ENCODE peak calls at places on chromosomes 13 and 19, in ten cellular contexts. One of them, this sample, is unnamed.

GRCh38 chr13:93559718-93560117 is 333.1 kb downstream of the GPC6 start:
- DNase-seq in naive thymus-derived CD4-positive, alpha-beta T cell: no peak
- DNase-seq in IMR-90: peak
- DNase-seq in RWPE1: peak
- DNase-seq in breast epithelium: no peak
- DNase-seq in hepatocyte: no peak
- DNase-seq in H1: no peak
- DNase-seq in right lobe of liver: no peak
- DNase-seq in GM23248: peak
- DNase-seq in H9: no peak
- DNase-seq in this sample: no peak

GRCh38 chr13:41075034-41075433 is 13.7 kb downstream of the WBP4 start:
- DNase-seq in naive thymus-derived CD4-positive, alpha-beta T cell: peak
- DNase-seq in IMR-90: peak
- DNase-seq in RWPE1: peak
- DNase-seq in breast epithelium: no peak
- DNase-seq in hepatocyte: peak
- DNase-seq in H1: no peak
- DNase-seq in right lobe of liver: no peak
- DNase-seq in GM23248: peak
- DNase-seq in H9: no peak
- DNase-seq in this sample: no peak

GRCh38 chr19:52212572-52213255 is 22.9 kb downstream of the PPP2R1A start:
- DNase-seq in naive thymus-derived CD4-positive, alpha-beta T cell: no peak
- DNase-seq in IMR-90: no peak
- DNase-seq in RWPE1: no peak
- DNase-seq in breast epithelium: no peak
- DNase-seq in hepatocyte: no peak
- DNase-seq in H1: no peak
- DNase-seq in right lobe of liver: no peak
- DNase-seq in GM23248: no peak
- DNase-seq in H9: no peak
- DNase-seq in this sample: no peak

GRCh38 chr13:113646376-113646775 is 11.6 kb downstream of the ATP4B start:
- DNase-seq in naive thymus-derived CD4-positive, alpha-beta T cell: no peak
- DNase-seq in IMR-90: no peak
- DNase-seq in RWPE1: no peak
- DNase-seq in breast epithelium: peak
- DNase-seq in hepatocyte: no peak
- DNase-seq in H1: no peak
- DNase-seq in right lobe of liver: peak
- DNase-seq in GM23248: no peak
- DNase-seq in H9: no peak
- DNase-seq in this sample: no peak

GRCh38 chr19:15010497-15011255 is 31.0 kb upstream of the SLC1A6 start:
- DNase-seq in naive thymus-derived CD4-positive, alpha-beta T cell: no peak
- DNase-seq in IMR-90: no peak
- DNase-seq in RWPE1: no peak
- DNase-seq in breast epithelium: no peak
- DNase-seq in hepatocyte: no peak
- DNase-seq in H1: peak
- DNase-seq in right lobe of liver: no peak
- DNase-seq in GM23248: no peak
- DNase-seq in H9: peak
- DNase-seq in this sample: no peak

GRCh38 chr13:41515491-41516139 is 58.3 kb downstream of the RGCC start:
- DNase-seq in naive thymus-derived CD4-positive, alpha-beta T cell: no peak
- DNase-seq in IMR-90: no peak
- DNase-seq in RWPE1: no peak
- DNase-seq in breast epithelium: no peak
- DNase-seq in hepatocyte: no peak
- DNase-seq in H1: no peak
- DNase-seq in right lobe of liver: no peak
- DNase-seq in GM23248: no peak
- DNase-seq in H9: no peak
- DNase-seq in this sample: no peak

GRCh38 chr13:112997188-112998135 is 28.4 kb downstream of the MCF2L start:
- DNase-seq in naive thymus-derived CD4-positive, alpha-beta T cell: no peak
- DNase-seq in IMR-90: no peak
- DNase-seq in RWPE1: no peak
- DNase-seq in breast epithelium: no peak
- DNase-seq in hepatocyte: no peak
- DNase-seq in H1: no peak
- DNase-seq in right lobe of liver: no peak
- DNase-seq in GM23248: no peak
- DNase-seq in H9: no peak
- DNase-seq in this sample: no peak

GRCh38 chr13:24180743-24181384 is 20.3 kb downstream of the SPATA13 start:
- DNase-seq in naive thymus-derived CD4-positive, alpha-beta T cell: no peak
- DNase-seq in IMR-90: peak
- DNase-seq in RWPE1: no peak
- DNase-seq in breast epithelium: no peak
- DNase-seq in hepatocyte: no peak
- DNase-seq in H1: peak
- DNase-seq in right lobe of liver: no peak
- DNase-seq in GM23248: peak
- DNase-seq in H9: no peak
- DNase-seq in this sample: no peak

GRCh38 chr13:25930655-25931054 is 121.2 kb downstream of the SHISA2 start:
- DNase-seq in naive thymus-derived CD4-positive, alpha-beta T cell: no peak
- DNase-seq in IMR-90: no peak
- DNase-seq in RWPE1: no peak
- DNase-seq in breast epithelium: no peak
- DNase-seq in hepatocyte: no peak
- DNase-seq in H1: no peak
- DNase-seq in right lobe of liver: no peak
- DNase-seq in GM23248: no peak
- DNase-seq in H9: no peak
- DNase-seq in this sample: no peak

GRCh38 chr19:48735031-48735615 is 5.3 kb downstream of the RASIP1 start:
- DNase-seq in naive thymus-derived CD4-positive, alpha-beta T cell: no peak
- DNase-seq in IMR-90: no peak
- DNase-seq in RWPE1: no peak
- DNase-seq in breast epithelium: no peak
- DNase-seq in hepatocyte: peak
- DNase-seq in H1: peak
- DNase-seq in right lobe of liver: no peak
- DNase-seq in GM23248: peak
- DNase-seq in H9: peak
- DNase-seq in this sample: no peak

GRCh38 chr13:41588899-41589298 is 131.5 kb downstream of the RGCC start:
- DNase-seq in naive thymus-derived CD4-positive, alpha-beta T cell: no peak
- DNase-seq in IMR-90: peak
- DNase-seq in RWPE1: peak
- DNase-seq in breast epithelium: no peak
- DNase-seq in hepatocyte: no peak
- DNase-seq in H1: no peak
- DNase-seq in right lobe of liver: no peak
- DNase-seq in GM23248: peak
- DNase-seq in H9: no peak
- DNase-seq in this sample: no peak

GRCh38 chr13:104936304-104936703 is 1599.2 kb downstream of the EFNB2 start:
- DNase-seq in naive thymus-derived CD4-positive, alpha-beta T cell: no peak
- DNase-seq in IMR-90: no peak
- DNase-seq in RWPE1: no peak
- DNase-seq in breast epithelium: no peak
- DNase-seq in hepatocyte: no peak
- DNase-seq in H1: no peak
- DNase-seq in right lobe of liver: no peak
- DNase-seq in GM23248: no peak
- DNase-seq in H9: no peak
- DNase-seq in this sample: no peak

GRCh38 chr19:11556634-11557420 is 2.2 kb downstream of the ELOF1 start:
- DNase-seq in naive thymus-derived CD4-positive, alpha-beta T cell: no peak
- DNase-seq in IMR-90: no peak
- DNase-seq in RWPE1: no peak
- DNase-seq in breast epithelium: no peak
- DNase-seq in hepatocyte: no peak
- DNase-seq in H1: no peak
- DNase-seq in right lobe of liver: no peak
- DNase-seq in GM23248: no peak
- DNase-seq in H9: no peak
- DNase-seq in this sample: no peak

GRCh38 chr13:35714096-35714495 is 237.6 kb upstream of the MAB21L1 start:
- DNase-seq in naive thymus-derived CD4-positive, alpha-beta T cell: no peak
- DNase-seq in IMR-90: no peak
- DNase-seq in RWPE1: no peak
- DNase-seq in breast epithelium: no peak
- DNase-seq in hepatocyte: no peak
- DNase-seq in H1: no peak
- DNase-seq in right lobe of liver: no peak
- DNase-seq in GM23248: no peak
- DNase-seq in H9: no peak
- DNase-seq in this sample: no peak

GRCh38 chr13:42883771-42884170 is 102.4 kb downstream of the FAM216B start:
- DNase-seq in naive thymus-derived CD4-positive, alpha-beta T cell: no peak
- DNase-seq in IMR-90: peak
- DNase-seq in RWPE1: no peak
- DNase-seq in breast epithelium: no peak
- DNase-seq in hepatocyte: peak
- DNase-seq in H1: peak
- DNase-seq in right lobe of liver: no peak
- DNase-seq in GM23248: peak
- DNase-seq in H9: no peak
- DNase-seq in this sample: no peak

GRCh38 chr13:19910336-19911072 is 47.1 kb upstream of the ZMYM5 start:
- DNase-seq in naive thymus-derived CD4-positive, alpha-beta T cell: no peak
- DNase-seq in IMR-90: peak
- DNase-seq in RWPE1: peak
- DNase-seq in breast epithelium: no peak
- DNase-seq in hepatocyte: no peak
- DNase-seq in H1: no peak
- DNase-seq in right lobe of liver: no peak
- DNase-seq in GM23248: peak
- DNase-seq in H9: no peak
- DNase-seq in this sample: no peak

DNA sequence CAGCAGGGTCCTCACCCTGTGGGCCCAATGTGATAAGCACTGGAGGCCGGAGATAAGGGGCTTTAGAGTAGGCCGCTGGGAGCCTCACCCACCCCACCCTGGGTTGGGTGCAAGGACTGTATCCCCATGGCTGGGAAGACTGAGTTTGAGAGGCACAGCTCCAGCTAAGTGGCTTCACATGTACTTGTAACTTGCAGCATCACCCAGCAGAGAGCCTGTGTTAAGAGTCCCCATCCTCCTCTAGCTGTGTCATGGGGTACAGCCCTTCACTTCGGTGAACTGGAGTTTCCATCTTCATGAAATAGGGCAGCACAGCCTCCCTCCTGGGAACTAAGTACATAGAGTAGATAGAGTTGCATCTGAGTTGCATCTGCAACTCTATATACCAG is 1.3 kb downstream of the PRDX2 start:
- DNase-seq in naive thymus-derived CD4-positive, alpha-beta T cell: no peak
- DNase-seq in IMR-90: no peak
- DNase-seq in RWPE1: no peak
- DNase-seq in breast epithelium: no peak
- DNase-seq in hepatocyte: no peak
- DNase-seq in H1: no peak
- DNase-seq in right lobe of liver: no peak
- DNase-seq in GM23248: peak
- DNase-seq in H9: no peak
- DNase-seq in this sample: no peak
- H3K27ac ChIP-seq in naive thymus-derived CD4-positive, alpha-beta T cell: peak
- H3K27ac ChIP-seq in IMR-90: no peak
- H3K27ac ChIP-seq in RWPE1: peak
- H3K27ac ChIP-seq in breast epithelium: no peak
- H3K27ac ChIP-seq in hepatocyte: no peak
- H3K27ac ChIP-seq in H1: no peak
- H3K27ac ChIP-seq in right lobe of liver: no peak
- H3K27ac ChIP-seq in GM23248: no peak
- H3K27ac ChIP-seq in H9: no peak
- H3K27ac ChIP-seq in this sample: no peak

GRCh38 chr13:29621841-29622240 is 26.4 kb upstream of the SLC7A1 start:
- DNase-seq in naive thymus-derived CD4-positive, alpha-beta T cell: no peak
- DNase-seq in IMR-90: peak
- DNase-seq in RWPE1: no peak
- DNase-seq in breast epithelium: no peak
- DNase-seq in hepatocyte: no peak
- DNase-seq in H1: no peak
- DNase-seq in right lobe of liver: no peak
- DNase-seq in GM23248: peak
- DNase-seq in H9: no peak
- DNase-seq in this sample: no peak

GRCh38 chr13:29621401-29621800 is 25.9 kb upstream of the SLC7A1 start:
- DNase-seq in naive thymus-derived CD4-positive, alpha-beta T cell: no peak
- DNase-seq in IMR-90: peak
- DNase-seq in RWPE1: no peak
- DNase-seq in breast epithelium: no peak
- DNase-seq in hepatocyte: no peak
- DNase-seq in H1: no peak
- DNase-seq in right lobe of liver: no peak
- DNase-seq in GM23248: peak
- DNase-seq in H9: no peak
- DNase-seq in this sample: no peak

GRCh38 chr13:29624997-29625396 is 29.5 kb upstream of the SLC7A1 start:
- DNase-seq in naive thymus-derived CD4-positive, alpha-beta T cell: no peak
- DNase-seq in IMR-90: no peak
- DNase-seq in RWPE1: no peak
- DNase-seq in breast epithelium: no peak
- DNase-seq in hepatocyte: no peak
- DNase-seq in H1: no peak
- DNase-seq in right lobe of liver: no peak
- DNase-seq in GM23248: no peak
- DNase-seq in H9: no peak
- DNase-seq in this sample: no peak

GRCh38 chr13:29619995-29620394 is 24.5 kb upstream of the SLC7A1 start:
- DNase-seq in naive thymus-derived CD4-positive, alpha-beta T cell: no peak
- DNase-seq in IMR-90: peak
- DNase-seq in RWPE1: peak
- DNase-seq in breast epithelium: no peak
- DNase-seq in hepatocyte: no peak
- DNase-seq in H1: no peak
- DNase-seq in right lobe of liver: no peak
- DNase-seq in GM23248: peak
- DNase-seq in H9: no peak
- DNase-seq in this sample: no peak
- H3K27ac ChIP-seq in naive thymus-derived CD4-positive, alpha-beta T cell: no peak
- H3K27ac ChIP-seq in IMR-90: no peak
- H3K27ac ChIP-seq in RWPE1: no peak
- H3K27ac ChIP-seq in breast epithelium: no peak
- H3K27ac ChIP-seq in hepatocyte: no peak
- H3K27ac ChIP-seq in H1: no peak
- H3K27ac ChIP-seq in right lobe of liver: no peak
- H3K27ac ChIP-seq in GM23248: peak
- H3K27ac ChIP-seq in H9: no peak
- H3K27ac ChIP-seq in this sample: no peak

GRCh38 chr19:30044273-30045259 is 102.5 kb downstream of the URI1 start:
- DNase-seq in naive thymus-derived CD4-positive, alpha-beta T cell: no peak
- DNase-seq in IMR-90: no peak
- DNase-seq in RWPE1: no peak
- DNase-seq in breast epithelium: no peak
- DNase-seq in hepatocyte: no peak
- DNase-seq in H1: no peak
- DNase-seq in right lobe of liver: no peak
- DNase-seq in GM23248: no peak
- DNase-seq in H9: no peak
- DNase-seq in this sample: no peak
- H3K27ac ChIP-seq in naive thymus-derived CD4-positive, alpha-beta T cell: no peak
- H3K27ac ChIP-seq in IMR-90: no peak
- H3K27ac ChIP-seq in RWPE1: no peak
- H3K27ac ChIP-seq in breast epithelium: no peak
- H3K27ac ChIP-seq in hepatocyte: no peak
- H3K27ac ChIP-seq in H1: no peak
- H3K27ac ChIP-seq in right lobe of liver: no peak
- H3K27ac ChIP-seq in GM23248: no peak
- H3K27ac ChIP-seq in H9: no peak
- H3K27ac ChIP-seq in this sample: no peak

GRCh38 chr19:44776402-44777096 is 1.1 kb upstream of the CBLC start:
- DNase-seq in naive thymus-derived CD4-positive, alpha-beta T cell: no peak
- DNase-seq in IMR-90: no peak
- DNase-seq in RWPE1: peak
- DNase-seq in breast epithelium: peak
- DNase-seq in hepatocyte: peak
- DNase-seq in H1: no peak
- DNase-seq in right lobe of liver: no peak
- DNase-seq in GM23248: no peak
- DNase-seq in H9: peak
- DNase-seq in this sample: no peak
- H3K27ac ChIP-seq in naive thymus-derived CD4-positive, alpha-beta T cell: no peak
- H3K27ac ChIP-seq in IMR-90: no peak
- H3K27ac ChIP-seq in RWPE1: peak
- H3K27ac ChIP-seq in breast epithelium: peak
- H3K27ac ChIP-seq in hepatocyte: peak
- H3K27ac ChIP-seq in H1: no peak
- H3K27ac ChIP-seq in right lobe of liver: no peak
- H3K27ac ChIP-seq in GM23248: no peak
- H3K27ac ChIP-seq in H9: no peak
- H3K27ac ChIP-seq in this sample: no peak

This sample was measured in thoracic aorta.